ENCODE peak calls at places on chromosome 6, in four cellular contexts. X is IMR-90, K is H9, Q is H1. S is an unnamed sample.

GRCh38 chr6:132525866-132526265 is 12.2 kb upstream of the TAAR9 start:
- DNase-seq in K (no peak), X (no peak), Q (no peak), S (peak; percentile 17)

GRCh38 chr6:37058084-37058586 is 52.7 kb downstream of the FGD2 start:
- DNase-seq in K (no peak), X (peak; percentile 76), Q (no peak), S (no peak)

GRCh38 chr6:12845224-12846004 is 128.8 kb downstream of the PHACTR1 start:
- DNase-seq in K (no peak), X (no peak), Q (no peak), S (no peak)

GRCh38 chr6:139099984-139100383 is 34.9 kb upstream of the HECA start:
- DNase-seq in X (no peak), K (no peak), Q (no peak), S (no peak)

GRCh38 chr6:34027445-34027936 is 118.4 kb downstream of the GRM4 start:
- DNase-seq in X (peak; percentile 3), Q (peak; percentile 97), K (peak; percentile 82), S (peak; percentile 63)

GRCh38 chr6:108561742-108562502 is 1.2 kb downstream of the FOXO3 start:
- DNase-seq in K (peak; percentile 43), X (peak; percentile 31), Q (peak; percentile 72), S (peak; percentile 71)

GRCh38 chr6:75600694-75601265 is 900 bp upstream of the SENP6 start:
- DNase-seq in Q (no peak), K (no peak), X (no peak), S (no peak)

GRCh38 chr6:62615366-62616015 is 329.5 kb upstream of the KHDRBS2 start:
- DNase-seq in K (no peak), Q (no peak), X (no peak), S (no peak)

GRCh38 chr6:56220078-56220477 is 27.3 kb downstream of the COL21A1 start:
- DNase-seq in Q (no peak), K (no peak), X (no peak), S (no peak)

GRCh38 chr6:169212897-169213813 is 40.5 kb downstream of the THBS2 start:
- DNase-seq in K (peak; percentile 91), X (peak; percentile 84), Q (peak; percentile 87), S (peak; percentile 93)

GRCh38 chr6:139291813-139292619 is at the start of gene TXLNB:
- DNase-seq in Q (no peak), X (peak; percentile 87), K (peak; percentile 43), S (peak; percentile 48)

GRCh38 chr6:39018103-39018502 is 30.5 kb upstream of the GLP1R start:
- DNase-seq in Q (no peak), K (no peak), X (no peak), S (no peak)

GRCh38 chr6:36957773-36958271 is 3.3 kb downstream of the PI16 start:
- DNase-seq in K (no peak), Q (no peak), X (no peak), S (no peak)

GRCh38 chr6:54981276-54981609 is 134.7 kb downstream of the FAM83B start:
- DNase-seq in Q (no peak), K (no peak), X (no peak), S (no peak)

GRCh38 chr6:140546640-140547039 is 1172.2 kb upstream of the CITED2 start:
- DNase-seq in Q (no peak), K (no peak), X (peak; percentile 58), S (no peak)
- H4K5ac ChIP-seq in Q (no peak overlapping the region), K (no peak overlapping the region), X (no peak overlapping the region), S (no peak overlapping the region)

DNA sequence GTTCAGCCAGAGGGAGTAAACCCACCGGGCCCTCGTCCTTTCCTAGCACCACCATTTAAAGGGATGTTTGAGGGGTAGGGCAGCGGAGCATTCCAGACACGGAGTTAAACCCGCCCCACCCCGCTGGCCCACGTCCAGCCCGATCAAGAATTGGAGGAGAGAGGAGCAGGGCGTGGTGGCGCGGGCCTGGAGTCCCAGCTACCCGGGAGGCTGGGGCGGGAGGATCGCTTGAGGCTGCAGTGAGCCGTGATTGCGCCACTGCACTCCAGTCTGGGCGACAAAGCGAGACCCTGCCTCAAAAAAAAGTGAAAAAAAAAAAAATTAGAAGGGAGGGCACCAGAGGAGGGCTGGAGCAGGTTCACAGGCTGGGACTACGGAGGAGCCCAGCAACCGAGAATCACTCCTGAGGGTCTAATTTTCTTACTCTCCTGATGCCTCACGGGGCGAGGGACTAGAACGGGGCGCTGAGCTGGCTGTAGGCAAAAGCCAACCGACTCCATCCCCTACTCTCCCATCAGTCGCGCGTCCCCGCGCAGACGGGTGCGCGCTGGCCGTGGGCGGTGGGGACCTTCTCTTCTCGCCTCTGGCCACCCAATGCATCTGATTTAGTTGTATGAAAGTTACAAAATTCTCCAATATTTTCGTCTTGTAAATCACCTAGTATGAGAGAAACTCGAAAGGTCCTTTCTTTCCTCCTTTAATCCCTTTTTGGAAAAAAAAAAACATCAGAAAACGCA is 6.1 kb upstream of the HSPA1B start:
- DNase-seq in Q (peak; percentile 75), K (peak; percentile 69), X (peak; percentile 30), S (peak; percentile 79)
- H2BK15ac ChIP-seq in Q (no peak overlapping the region), K (no peak overlapping the region), X (peak overlapping the region; percentile 81), S (no peak overlapping the region)

DNA sequence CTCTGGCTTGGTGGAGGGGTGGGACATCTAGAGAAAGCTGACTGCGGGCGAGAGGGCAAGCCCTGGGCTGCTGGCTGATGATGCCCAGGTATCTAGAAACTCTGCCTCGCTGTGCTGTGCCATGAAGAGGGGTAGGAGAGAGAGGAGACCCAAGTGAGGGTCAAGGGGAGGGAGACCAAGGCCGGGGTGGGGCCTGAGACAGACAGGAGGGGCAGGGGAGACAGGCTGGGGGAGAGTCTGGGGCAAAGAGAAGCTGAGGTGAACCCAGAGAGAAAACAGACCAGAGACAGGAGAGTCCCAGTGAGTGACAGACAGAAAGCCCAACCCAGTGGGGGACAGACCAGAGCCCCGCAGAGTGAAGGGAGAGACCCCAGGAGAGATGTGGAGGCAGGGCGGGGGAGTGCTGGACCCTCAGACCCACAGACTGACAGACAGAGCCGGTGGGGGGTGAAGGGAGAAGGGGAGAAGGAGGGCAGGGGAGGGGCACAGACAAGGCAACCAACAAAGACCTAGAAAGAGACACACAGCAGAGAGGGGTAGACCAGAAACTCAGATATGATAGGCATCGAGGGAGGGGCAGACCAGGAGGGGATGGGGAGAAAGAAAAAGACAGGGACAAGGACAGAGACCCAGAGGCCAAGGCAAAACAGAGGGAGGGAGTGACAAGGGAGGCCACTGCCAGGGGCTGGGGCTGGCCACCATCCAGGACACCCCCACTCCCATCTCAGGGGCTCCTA is 5.9 kb downstream of the TEAD3 start:
- DNase-seq in X (no peak), Q (no peak), K (no peak), S (no peak)
- H3K27ac ChIP-seq in X (peak overlapping the region; percentile 79), Q (no peak overlapping the region), K (no peak overlapping the region), S (peak overlapping the region; percentile 74)

DNA sequence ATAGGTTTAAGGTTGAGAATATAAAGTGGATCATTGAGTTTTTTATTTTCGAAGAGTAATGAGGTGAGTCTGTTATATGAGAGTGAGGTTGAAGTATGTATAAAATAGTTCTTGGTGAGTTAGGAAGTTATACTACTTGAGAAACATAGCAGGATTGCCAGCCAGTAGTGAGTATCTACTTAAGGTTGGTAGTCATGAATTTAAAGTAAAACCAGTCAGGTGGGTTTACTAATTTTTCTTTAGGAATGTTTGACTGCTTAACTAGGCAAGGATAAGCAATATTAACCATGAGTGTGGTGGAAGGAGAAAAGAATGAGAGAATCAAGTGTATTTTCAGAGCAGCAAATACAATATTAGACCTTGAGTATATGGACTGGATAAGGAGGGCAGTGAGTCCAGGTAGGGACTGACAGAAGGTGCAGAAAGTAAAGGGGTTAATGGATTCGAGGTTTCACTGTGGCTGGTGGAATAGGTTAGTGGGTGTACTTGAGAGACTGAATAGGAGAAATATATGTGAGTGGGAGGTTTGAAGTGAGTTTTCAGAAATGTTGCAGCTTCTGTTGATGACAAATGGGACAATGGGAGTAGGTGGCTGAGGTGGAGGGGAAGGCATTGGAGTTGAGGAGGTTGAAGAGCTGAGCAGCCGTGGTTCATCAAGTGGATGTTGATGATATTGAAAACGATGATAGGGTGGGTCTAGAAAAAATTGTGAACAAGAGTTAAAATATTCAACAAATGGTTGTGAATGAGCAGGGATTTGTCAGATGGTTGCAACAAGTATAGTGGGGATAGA is 232.5 kb upstream of the ASCC3 start:
- DNase-seq in Q (no peak), X (no peak), K (no peak), S (no peak)
- H4K5ac ChIP-seq in Q (no peak overlapping the region), X (no peak overlapping the region), K (no peak overlapping the region), S (no peak overlapping the region)

GRCh38 chr6:151240036-151240685 is 394 bp downstream of the AKAP12 start:
- DNase-seq in X (peak; percentile 64), Q (peak; percentile 85), K (peak; percentile 94), S (peak; percentile 97)

GRCh38 chr6:151236668-151237401 is 2.9 kb upstream of the AKAP12 start:
- DNase-seq in Q (no peak), X (no peak), K (no peak), S (no peak)

GRCh38 chr6:151241853-151242252 is 2.1 kb downstream of the AKAP12 start:
- DNase-seq in Q (no peak), X (no peak), K (no peak), S (no peak)

GRCh38 chr6:151240861-151241642 is 1.3 kb downstream of the AKAP12 start:
- DNase-seq in X (peak; percentile 73), K (peak; percentile 56), Q (peak; percentile 73), S (peak; percentile 71)

GRCh38 chr6:151239603-151240035 is at the start of gene AKAP12:
- DNase-seq in K (peak; percentile 74), Q (peak; percentile 78), X (peak; percentile 45), S (peak; percentile 88)
- H2BK15ac ChIP-seq in K (no peak within 1 kb of the TSS), Q (peak within 1 kb of the TSS; percentile 76), X (no peak within 1 kb of the TSS), S (no peak within 1 kb of the TSS)